ENCODE peak calls at places on chromosomes 16 and 17, in ten cellular contexts. One of them, this sample, is unnamed.

GRCh38 chr17:78972507-78973105 is 7.1 kb downstream of the LGALS3BP start:
- DNase-seq in colonic mucosa: no peak
- DNase-seq in lower lobe of right lung: no peak
- DNase-seq in body of pancreas: no peak
- DNase-seq in AG04450: no peak
- DNase-seq in cardiac muscle cell: no peak
- DNase-seq in kidney: peak; percentile 67
- DNase-seq in GM23248: no peak
- DNase-seq in psoas muscle: no peak
- DNase-seq in iPS DF 6.9: no peak
- DNase-seq in this sample: no peak

GRCh38 chr16:4667203-4667983 is 26.0 kb upstream of the NUDT16L1 start:
- DNase-seq in colonic mucosa: no peak
- DNase-seq in lower lobe of right lung: no peak
- DNase-seq in body of pancreas: no peak
- DNase-seq in AG04450: no peak
- DNase-seq in cardiac muscle cell: no peak
- DNase-seq in kidney: no peak
- DNase-seq in GM23248: no peak
- DNase-seq in psoas muscle: no peak
- DNase-seq in iPS DF 6.9: no peak
- DNase-seq in this sample: no peak

GRCh38 chr17:7969434-7969833 is 33.0 kb upstream of the GUCY2D start:
- DNase-seq in colonic mucosa: no peak
- DNase-seq in lower lobe of right lung: peak; percentile 57
- DNase-seq in body of pancreas: no peak
- DNase-seq in AG04450: no peak
- DNase-seq in cardiac muscle cell: peak; percentile 75
- DNase-seq in kidney: no peak
- DNase-seq in GM23248: no peak
- DNase-seq in psoas muscle: no peak
- DNase-seq in iPS DF 6.9: no peak
- DNase-seq in this sample: no peak

GRCh38 chr17:51475650-51476221 is 215.4 kb downstream of the UTP18 start:
- DNase-seq in colonic mucosa: no peak
- DNase-seq in lower lobe of right lung: no peak
- DNase-seq in body of pancreas: no peak
- DNase-seq in AG04450: no peak
- DNase-seq in cardiac muscle cell: no peak
- DNase-seq in kidney: no peak
- DNase-seq in GM23248: no peak
- DNase-seq in psoas muscle: no peak
- DNase-seq in iPS DF 6.9: no peak
- DNase-seq in this sample: no peak

GRCh38 chr17:39672522-39673334 is 4.5 kb downstream of the PNMT start:
- DNase-seq in colonic mucosa: no peak
- DNase-seq in lower lobe of right lung: no peak
- DNase-seq in body of pancreas: no peak
- DNase-seq in AG04450: no peak
- DNase-seq in cardiac muscle cell: no peak
- DNase-seq in kidney: peak; percentile 75
- DNase-seq in GM23248: no peak
- DNase-seq in psoas muscle: no peak
- DNase-seq in iPS DF 6.9: no peak
- DNase-seq in this sample: no peak

GRCh38 chr17:70136131-70136530 is 33.2 kb upstream of the KCNJ2 start:
- DNase-seq in colonic mucosa: peak; percentile 42
- DNase-seq in lower lobe of right lung: no peak
- DNase-seq in body of pancreas: no peak
- DNase-seq in AG04450: no peak
- DNase-seq in cardiac muscle cell: no peak
- DNase-seq in kidney: no peak
- DNase-seq in GM23248: no peak
- DNase-seq in psoas muscle: no peak
- DNase-seq in iPS DF 6.9: no peak
- DNase-seq in this sample: no peak

GRCh38 chr17:2723505-2723996 is 12.0 kb upstream of the CLUH start:
- DNase-seq in colonic mucosa: peak; percentile 67
- DNase-seq in lower lobe of right lung: no peak
- DNase-seq in body of pancreas: no peak
- DNase-seq in AG04450: no peak
- DNase-seq in cardiac muscle cell: no peak
- DNase-seq in kidney: no peak
- DNase-seq in GM23248: no peak
- DNase-seq in psoas muscle: no peak
- DNase-seq in iPS DF 6.9: no peak
- DNase-seq in this sample: no peak

GRCh38 chr16:80988756-80989155 is 17.9 kb downstream of the CMC2 start:
- DNase-seq in colonic mucosa: no peak
- DNase-seq in lower lobe of right lung: no peak
- DNase-seq in body of pancreas: no peak
- DNase-seq in AG04450: no peak
- DNase-seq in cardiac muscle cell: no peak
- DNase-seq in kidney: no peak
- DNase-seq in GM23248: no peak
- DNase-seq in psoas muscle: no peak
- DNase-seq in iPS DF 6.9: no peak
- DNase-seq in this sample: no peak

GRCh38 chr17:50447870-50448573 is 20.7 kb downstream of the CHAD start:
- DNase-seq in colonic mucosa: peak; percentile 66
- DNase-seq in lower lobe of right lung: peak; percentile 69
- DNase-seq in body of pancreas: peak; percentile 69
- DNase-seq in AG04450: no peak
- DNase-seq in cardiac muscle cell: no peak
- DNase-seq in kidney: no peak
- DNase-seq in GM23248: no peak
- DNase-seq in psoas muscle: no peak
- DNase-seq in iPS DF 6.9: no peak
- DNase-seq in this sample: no peak

GRCh38 chr17:76527430-76528111 is 9.9 kb downstream of the CYGB start:
- DNase-seq in colonic mucosa: no peak
- DNase-seq in lower lobe of right lung: peak; percentile 68
- DNase-seq in body of pancreas: peak; percentile 34
- DNase-seq in AG04450: no peak
- DNase-seq in cardiac muscle cell: peak; percentile 95
- DNase-seq in kidney: peak; percentile 89
- DNase-seq in GM23248: no peak
- DNase-seq in psoas muscle: peak; percentile 77
- DNase-seq in iPS DF 6.9: no peak
- DNase-seq in this sample: no peak

GRCh38 chr17:32142857-32143524 is 689 bp downstream of the RHOT1 start:
- DNase-seq in colonic mucosa: peak; percentile 77
- DNase-seq in lower lobe of right lung: peak; percentile 90
- DNase-seq in body of pancreas: peak; percentile 90
- DNase-seq in AG04450: peak; percentile 39
- DNase-seq in cardiac muscle cell: peak; percentile 71
- DNase-seq in kidney: peak; percentile 74
- DNase-seq in GM23248: peak; percentile 68
- DNase-seq in psoas muscle: peak; percentile 58
- DNase-seq in iPS DF 6.9: no peak
- DNase-seq in this sample: no peak

GRCh38 chr17:81382851-81383250 is 12.4 kb upstream of the BAHCC1 start:
- DNase-seq in colonic mucosa: no peak
- DNase-seq in lower lobe of right lung: no peak
- DNase-seq in body of pancreas: no peak
- DNase-seq in AG04450: no peak
- DNase-seq in cardiac muscle cell: no peak
- DNase-seq in kidney: no peak
- DNase-seq in GM23248: no peak
- DNase-seq in psoas muscle: no peak
- DNase-seq in iPS DF 6.9: no peak
- DNase-seq in this sample: no peak

GRCh38 chr16:87249425-87249824 is 67.8 kb downstream of the C16orf95 start:
- DNase-seq in colonic mucosa: no peak
- DNase-seq in lower lobe of right lung: no peak
- DNase-seq in body of pancreas: no peak
- DNase-seq in AG04450: no peak
- DNase-seq in cardiac muscle cell: no peak
- DNase-seq in kidney: no peak
- DNase-seq in GM23248: no peak
- DNase-seq in psoas muscle: no peak
- DNase-seq in iPS DF 6.9: no peak
- DNase-seq in this sample: no peak

GRCh38 chr16:35533683-35534082 is 2074.3 kb downstream of the TP53TG3F start:
- DNase-seq in colonic mucosa: no peak
- DNase-seq in lower lobe of right lung: no peak
- DNase-seq in body of pancreas: no peak
- DNase-seq in AG04450: no peak
- DNase-seq in cardiac muscle cell: no peak
- DNase-seq in kidney: no peak
- DNase-seq in GM23248: peak; percentile 1
- DNase-seq in psoas muscle: no peak
- DNase-seq in iPS DF 6.9: no peak
- DNase-seq in this sample: no peak
- H3K9me3 ChIP-seq in colonic mucosa: no peaks in the 10 kb centered on the region
- H3K9me3 ChIP-seq in lower lobe of right lung: peaks cover 9% of the 10 kb centered on the region
- H3K9me3 ChIP-seq in body of pancreas: no peaks in the 10 kb centered on the region
- H3K9me3 ChIP-seq in AG04450: peaks cover 26% of the 10 kb centered on the region
- H3K9me3 ChIP-seq in cardiac muscle cell: no peaks in the 10 kb centered on the region
- H3K9me3 ChIP-seq in kidney: peaks cover 3% of the 10 kb centered on the region
- H3K9me3 ChIP-seq in GM23248: no peaks in the 10 kb centered on the region
- H3K9me3 ChIP-seq in psoas muscle: no peaks in the 10 kb centered on the region
- H3K9me3 ChIP-seq in iPS DF 6.9: peaks cover 12% of the 10 kb centered on the region
- H3K9me3 ChIP-seq in this sample: no peaks in the 10 kb centered on the region

DNA sequence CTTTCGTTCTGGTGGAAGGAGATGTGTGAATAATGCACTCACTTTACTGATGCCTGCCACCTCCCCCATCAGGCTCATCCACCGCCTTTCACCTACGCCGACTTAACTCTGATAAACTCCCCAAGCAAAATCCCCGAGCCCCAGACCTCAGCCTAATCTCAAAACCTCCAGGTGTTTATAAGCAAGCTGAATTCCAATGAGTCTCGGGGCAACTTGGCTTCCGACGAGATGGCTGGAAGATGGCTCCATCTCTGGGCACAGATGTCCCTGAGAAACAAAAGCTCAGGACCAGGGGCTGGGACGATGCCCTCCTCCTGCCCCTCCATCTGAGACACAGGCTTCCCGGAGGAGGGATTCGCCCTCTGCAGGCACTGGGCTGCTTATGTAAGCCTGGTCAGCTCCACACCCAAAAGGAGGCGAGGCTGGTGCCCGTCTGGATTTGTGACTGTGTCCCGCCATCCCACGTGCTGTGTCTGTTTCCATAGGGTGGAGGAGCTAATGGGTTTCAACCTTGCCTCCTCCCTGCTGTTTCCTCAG is 386.4 kb upstream of the TNRC6C start:
- DNase-seq in colonic mucosa: no peak
- DNase-seq in lower lobe of right lung: peak; percentile 37
- DNase-seq in body of pancreas: no peak
- DNase-seq in AG04450: no peak
- DNase-seq in cardiac muscle cell: no peak
- DNase-seq in kidney: no peak
- DNase-seq in GM23248: no peak
- DNase-seq in psoas muscle: no peak
- DNase-seq in iPS DF 6.9: no peak
- DNase-seq in this sample: no peak
- H3K9me3 ChIP-seq in colonic mucosa: no peaks in the 10 kb centered on the region
- H3K9me3 ChIP-seq in lower lobe of right lung: no peaks in the 10 kb centered on the region
- H3K9me3 ChIP-seq in body of pancreas: no peaks in the 10 kb centered on the region
- H3K9me3 ChIP-seq in AG04450: no peaks in the 10 kb centered on the region
- H3K9me3 ChIP-seq in cardiac muscle cell: no peaks in the 10 kb centered on the region
- H3K9me3 ChIP-seq in kidney: no peaks in the 10 kb centered on the region
- H3K9me3 ChIP-seq in GM23248: no peaks in the 10 kb centered on the region
- H3K9me3 ChIP-seq in psoas muscle: no peaks in the 10 kb centered on the region
- H3K9me3 ChIP-seq in iPS DF 6.9: no peaks in the 10 kb centered on the region
- H3K9me3 ChIP-seq in this sample: no peaks in the 10 kb centered on the region

DNA sequence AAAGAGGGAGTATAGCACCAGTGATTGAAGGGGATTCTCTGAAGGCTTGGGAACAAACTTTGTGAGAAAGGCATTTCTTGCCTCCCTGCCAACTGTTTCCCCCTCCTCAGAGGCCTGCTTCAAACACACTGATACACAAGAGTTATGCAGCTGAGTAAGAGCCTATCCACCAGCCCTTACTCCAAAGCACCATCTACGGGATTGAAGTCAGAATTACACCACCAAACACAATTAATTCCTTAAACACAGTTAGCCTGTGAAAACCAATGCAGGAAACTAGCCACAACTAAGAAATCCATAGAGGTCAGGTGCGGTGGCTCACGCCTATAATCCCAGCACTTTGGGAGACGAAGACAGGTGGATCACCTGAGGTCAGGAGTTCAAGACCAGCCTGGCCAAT is 138.3 kb downstream of the SHCBP1 start:
- DNase-seq in colonic mucosa: no peak
- DNase-seq in lower lobe of right lung: no peak
- DNase-seq in body of pancreas: no peak
- DNase-seq in AG04450: no peak
- DNase-seq in cardiac muscle cell: no peak
- DNase-seq in kidney: no peak
- DNase-seq in GM23248: no peak
- DNase-seq in psoas muscle: no peak
- DNase-seq in iPS DF 6.9: no peak
- DNase-seq in this sample: no peak
- H3K9me3 ChIP-seq in colonic mucosa: no peaks in the 10 kb centered on the region
- H3K9me3 ChIP-seq in lower lobe of right lung: no peaks in the 10 kb centered on the region
- H3K9me3 ChIP-seq in body of pancreas: no peaks in the 10 kb centered on the region
- H3K9me3 ChIP-seq in AG04450: peaks cover 11% of the 10 kb centered on the region
- H3K9me3 ChIP-seq in cardiac muscle cell: no peaks in the 10 kb centered on the region
- H3K9me3 ChIP-seq in kidney: peaks cover 3% of the 10 kb centered on the region
- H3K9me3 ChIP-seq in GM23248: no peaks in the 10 kb centered on the region
- H3K9me3 ChIP-seq in psoas muscle: no peaks in the 10 kb centered on the region
- H3K9me3 ChIP-seq in iPS DF 6.9: peaks cover 8% of the 10 kb centered on the region
- H3K9me3 ChIP-seq in this sample: no peaks in the 10 kb centered on the region

GRCh38 chr17:83204230-83204725 is 124.9 kb downstream of the METRNL start:
- DNase-seq in colonic mucosa: no peak
- DNase-seq in lower lobe of right lung: peak; percentile 10
- DNase-seq in body of pancreas: peak; percentile 3
- DNase-seq in AG04450: no peak
- DNase-seq in cardiac muscle cell: no peak
- DNase-seq in kidney: no peak
- DNase-seq in GM23248: peak; percentile 22
- DNase-seq in psoas muscle: no peak
- DNase-seq in iPS DF 6.9: no peak
- DNase-seq in this sample: no peak

GRCh38 chr17:83201206-83202001 is 122.0 kb downstream of the METRNL start:
- DNase-seq in colonic mucosa: no peak
- DNase-seq in lower lobe of right lung: peak; percentile 24
- DNase-seq in body of pancreas: peak; percentile 2
- DNase-seq in AG04450: no peak
- DNase-seq in cardiac muscle cell: no peak
- DNase-seq in kidney: peak; percentile 40
- DNase-seq in GM23248: peak; percentile 14
- DNase-seq in psoas muscle: peak; percentile 6
- DNase-seq in iPS DF 6.9: no peak
- DNase-seq in this sample: no peak

GRCh38 chr17:83202002-83203000 is 122.9 kb downstream of the METRNL start:
- DNase-seq in colonic mucosa: no peak
- DNase-seq in lower lobe of right lung: peak; percentile 39
- DNase-seq in body of pancreas: peak; percentile 5
- DNase-seq in AG04450: no peak
- DNase-seq in cardiac muscle cell: no peak
- DNase-seq in kidney: peak; percentile 65
- DNase-seq in GM23248: peak; percentile 25
- DNase-seq in psoas muscle: no peak
- DNase-seq in iPS DF 6.9: no peak
- DNase-seq in this sample: no peak

GRCh38 chr17:83203073-83203471 is 123.7 kb downstream of the METRNL start:
- DNase-seq in colonic mucosa: peak; percentile 37
- DNase-seq in lower lobe of right lung: peak; percentile 82
- DNase-seq in body of pancreas: peak; percentile 25
- DNase-seq in AG04450: peak; percentile 34
- DNase-seq in cardiac muscle cell: peak; percentile 93
- DNase-seq in kidney: peak; percentile 87
- DNase-seq in GM23248: peak; percentile 99
- DNase-seq in psoas muscle: peak; percentile 72
- DNase-seq in iPS DF 6.9: no peak
- DNase-seq in this sample: no peak

GRCh38 chr17:83203472-83204221 is 124.2 kb downstream of the METRNL start:
- DNase-seq in colonic mucosa: peak; percentile 18
- DNase-seq in lower lobe of right lung: peak; percentile 48
- DNase-seq in body of pancreas: peak; percentile 5
- DNase-seq in AG04450: no peak
- DNase-seq in cardiac muscle cell: no peak
- DNase-seq in kidney: peak; percentile 84
- DNase-seq in GM23248: peak; percentile 44
- DNase-seq in psoas muscle: peak; percentile 18
- DNase-seq in iPS DF 6.9: no peak
- DNase-seq in this sample: no peak
- H3K9me3 ChIP-seq in colonic mucosa: no peaks in the 10 kb centered on the region
- H3K9me3 ChIP-seq in lower lobe of right lung: no peaks in the 10 kb centered on the region
- H3K9me3 ChIP-seq in body of pancreas: no peaks in the 10 kb centered on the region
- H3K9me3 ChIP-seq in AG04450: peaks cover 10% of the 10 kb centered on the region
- H3K9me3 ChIP-seq in cardiac muscle cell: no peaks in the 10 kb centered on the region
- H3K9me3 ChIP-seq in kidney: no peaks in the 10 kb centered on the region
- H3K9me3 ChIP-seq in GM23248: no peaks in the 10 kb centered on the region
- H3K9me3 ChIP-seq in psoas muscle: no peaks in the 10 kb centered on the region
- H3K9me3 ChIP-seq in iPS DF 6.9: peaks cover 4% of the 10 kb centered on the region
- H3K9me3 ChIP-seq in this sample: no peaks in the 10 kb centered on the region

This sample was measured in SK-N-MC.